ENCODE peak calls at places on chromosomes 4 and X, in ten cellular contexts. One of them, this sample, is unnamed.

GRCh38 chr4:155271557-155271956 is 63.1 kb downstream of the NPY2R start:
- DNase-seq in GM23338: peak
- DNase-seq in endothelial cell of umbilical vein: no peak
- DNase-seq in upper lobe of left lung: no peak
- DNase-seq in stomach: no peak
- DNase-seq in sigmoid colon: no peak
- DNase-seq in HCT116: peak
- DNase-seq in vagina: no peak
- DNase-seq in suprapubic skin: no peak
- DNase-seq in K562: no peak
- DNase-seq in this sample: no peak

GRCh38 chr4:153731239-153731638 is 28.6 kb downstream of the RNF175 start:
- DNase-seq in K562: no peak
- DNase-seq in HCT116: no peak
- DNase-seq in sigmoid colon: no peak
- DNase-seq in stomach: no peak
- DNase-seq in suprapubic skin: no peak
- DNase-seq in upper lobe of left lung: no peak
- DNase-seq in vagina: no peak
- DNase-seq in GM23338: no peak
- DNase-seq in endothelial cell of umbilical vein: no peak
- DNase-seq in this sample: no peak

GRCh38 chr4:132982151-132982550 is 166.9 kb upstream of the PCDH10 start:
- DNase-seq in vagina: no peak
- DNase-seq in upper lobe of left lung: no peak
- DNase-seq in suprapubic skin: no peak
- DNase-seq in endothelial cell of umbilical vein: peak
- DNase-seq in sigmoid colon: no peak
- DNase-seq in stomach: no peak
- DNase-seq in GM23338: peak
- DNase-seq in HCT116: no peak
- DNase-seq in K562: no peak
- DNase-seq in this sample: no peak

GRCh38 chr4:100823066-100823992 is 305.5 kb upstream of the EMCN start:
- DNase-seq in K562: no peak
- DNase-seq in GM23338: no peak
- DNase-seq in upper lobe of left lung: peak
- DNase-seq in vagina: no peak
- DNase-seq in suprapubic skin: no peak
- DNase-seq in sigmoid colon: no peak
- DNase-seq in stomach: no peak
- DNase-seq in endothelial cell of umbilical vein: no peak
- DNase-seq in HCT116: peak
- DNase-seq in this sample: no peak

GRCh38 chr4:154189346-154189745 is 302.3 kb downstream of the DCHS2 start:
- DNase-seq in K562: no peak
- DNase-seq in upper lobe of left lung: no peak
- DNase-seq in HCT116: no peak
- DNase-seq in stomach: no peak
- DNase-seq in sigmoid colon: no peak
- DNase-seq in GM23338: no peak
- DNase-seq in endothelial cell of umbilical vein: no peak
- DNase-seq in suprapubic skin: no peak
- DNase-seq in vagina: no peak
- DNase-seq in this sample: no peak

GRCh38 chrX:24479924-24480722 is 15.0 kb downstream of the PDK3 start:
- DNase-seq in HCT116: no peak
- DNase-seq in endothelial cell of umbilical vein: peak
- DNase-seq in suprapubic skin: no peak
- DNase-seq in K562: no peak
- DNase-seq in upper lobe of left lung: peak
- DNase-seq in GM23338: no peak
- DNase-seq in vagina: no peak
- DNase-seq in sigmoid colon: no peak
- DNase-seq in stomach: no peak
- DNase-seq in this sample: no peak

GRCh38 chrX:3939967-3940610 is 226.6 kb upstream of the PRKX start:
- DNase-seq in sigmoid colon: no peak
- DNase-seq in suprapubic skin: no peak
- DNase-seq in vagina: no peak
- DNase-seq in K562: no peak
- DNase-seq in GM23338: peak
- DNase-seq in stomach: no peak
- DNase-seq in HCT116: peak
- DNase-seq in upper lobe of left lung: no peak
- DNase-seq in endothelial cell of umbilical vein: peak
- DNase-seq in this sample: no peak

GRCh38 chrX:144681501-144681900 is 565.8 kb upstream of the SPANXN1 start:
- DNase-seq in suprapubic skin: no peak
- DNase-seq in sigmoid colon: no peak
- DNase-seq in vagina: no peak
- DNase-seq in stomach: no peak
- DNase-seq in K562: no peak
- DNase-seq in GM23338: no peak
- DNase-seq in upper lobe of left lung: no peak
- DNase-seq in endothelial cell of umbilical vein: no peak
- DNase-seq in HCT116: no peak
- DNase-seq in this sample: no peak

GRCh38 chr4:16377887-16378286 is 151.6 kb upstream of the TAPT1 start:
- DNase-seq in endothelial cell of umbilical vein: no peak
- DNase-seq in upper lobe of left lung: no peak
- DNase-seq in K562: no peak
- DNase-seq in sigmoid colon: no peak
- DNase-seq in vagina: no peak
- DNase-seq in HCT116: no peak
- DNase-seq in GM23338: peak
- DNase-seq in suprapubic skin: no peak
- DNase-seq in stomach: no peak
- DNase-seq in this sample: no peak

GRCh38 chr4:184807261-184807660 is 18.5 kb downstream of the ACSL1 start:
- DNase-seq in stomach: peak
- DNase-seq in vagina: no peak
- DNase-seq in upper lobe of left lung: peak
- DNase-seq in suprapubic skin: peak
- DNase-seq in K562: no peak
- DNase-seq in GM23338: no peak
- DNase-seq in sigmoid colon: no peak
- DNase-seq in endothelial cell of umbilical vein: no peak
- DNase-seq in HCT116: no peak
- DNase-seq in this sample: no peak

GRCh38 chr4:184806711-184807110 is 19.1 kb downstream of the ACSL1 start:
- DNase-seq in upper lobe of left lung: no peak
- DNase-seq in HCT116: no peak
- DNase-seq in vagina: no peak
- DNase-seq in endothelial cell of umbilical vein: no peak
- DNase-seq in suprapubic skin: no peak
- DNase-seq in GM23338: no peak
- DNase-seq in stomach: no peak
- DNase-seq in K562: no peak
- DNase-seq in sigmoid colon: no peak
- DNase-seq in this sample: no peak

GRCh38 chr4:184805462-184806245 is 20.1 kb downstream of the ACSL1 start:
- DNase-seq in endothelial cell of umbilical vein: no peak
- DNase-seq in vagina: no peak
- DNase-seq in upper lobe of left lung: peak
- DNase-seq in stomach: peak
- DNase-seq in GM23338: no peak
- DNase-seq in suprapubic skin: peak
- DNase-seq in sigmoid colon: no peak
- DNase-seq in K562: no peak
- DNase-seq in HCT116: no peak
- DNase-seq in this sample: no peak

GRCh38 chr4:184804621-184805020 is 21.1 kb downstream of the ACSL1 start:
- DNase-seq in GM23338: no peak
- DNase-seq in endothelial cell of umbilical vein: no peak
- DNase-seq in HCT116: no peak
- DNase-seq in K562: no peak
- DNase-seq in stomach: no peak
- DNase-seq in upper lobe of left lung: no peak
- DNase-seq in suprapubic skin: no peak
- DNase-seq in sigmoid colon: no peak
- DNase-seq in vagina: no peak
- DNase-seq in this sample: no peak

DNA sequence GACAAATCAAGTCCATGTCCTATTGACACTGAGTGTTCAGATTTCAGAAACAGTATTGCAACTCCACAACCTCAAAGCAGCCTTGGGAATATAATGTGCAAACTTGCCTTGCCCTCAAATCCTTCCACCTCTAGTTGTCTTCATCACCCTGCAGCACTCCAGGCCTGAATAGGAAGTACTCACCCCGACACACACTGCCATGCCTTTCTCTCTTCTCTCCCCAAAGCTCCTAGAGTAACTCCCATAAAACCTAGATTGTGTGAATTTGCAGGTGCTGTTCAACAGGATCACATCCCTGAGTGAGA is 19.6 kb downstream of the ACSL1 start:
- DNase-seq in GM23338: no peak
- DNase-seq in endothelial cell of umbilical vein: no peak
- DNase-seq in stomach: no peak
- DNase-seq in upper lobe of left lung: peak
- DNase-seq in K562: no peak
- DNase-seq in vagina: no peak
- DNase-seq in suprapubic skin: no peak
- DNase-seq in sigmoid colon: no peak
- DNase-seq in HCT116: no peak
- DNase-seq in this sample: no peak
- H3K4me3 ChIP-seq in GM23338: no peak
- H3K4me3 ChIP-seq in endothelial cell of umbilical vein: no peak
- H3K4me3 ChIP-seq in stomach: no peak
- H3K4me3 ChIP-seq in upper lobe of left lung: no peak
- H3K4me3 ChIP-seq in K562: no peak
- H3K4me3 ChIP-seq in vagina: no peak
- H3K4me3 ChIP-seq in suprapubic skin: no peak
- H3K4me3 ChIP-seq in sigmoid colon: no peak
- H3K4me3 ChIP-seq in HCT116: no peak
- H3K4me3 ChIP-seq in this sample: no peak

GRCh38 chrX:135521405-135522131 is 1.1 kb downstream of the INTS6L start:
- DNase-seq in stomach: peak
- DNase-seq in suprapubic skin: peak
- DNase-seq in sigmoid colon: peak
- DNase-seq in K562: peak
- DNase-seq in HCT116: peak
- DNase-seq in upper lobe of left lung: peak
- DNase-seq in vagina: peak
- DNase-seq in GM23338: peak
- DNase-seq in endothelial cell of umbilical vein: peak
- DNase-seq in this sample: peak
- TF ChIP-seq POLR2AphosphoS5 in stomach: peak
- TF ChIP-seq POLR2AphosphoS5 in suprapubic skin: no peak
- TF ChIP-seq POLR2AphosphoS5 in sigmoid colon: peak
- TF ChIP-seq POLR2AphosphoS5 in K562: peak
- TF ChIP-seq POLR2AphosphoS5 in HCT116: peak
- TF ChIP-seq POLR2AphosphoS5 in upper lobe of left lung: peak
- TF ChIP-seq POLR2AphosphoS5 in vagina: peak
- TF ChIP-seq POLR2AphosphoS5 in GM23338: peak
- TF ChIP-seq POLR2AphosphoS5 in endothelial cell of umbilical vein: peak
- TF ChIP-seq POLR2AphosphoS5 in this sample: peak

DNA sequence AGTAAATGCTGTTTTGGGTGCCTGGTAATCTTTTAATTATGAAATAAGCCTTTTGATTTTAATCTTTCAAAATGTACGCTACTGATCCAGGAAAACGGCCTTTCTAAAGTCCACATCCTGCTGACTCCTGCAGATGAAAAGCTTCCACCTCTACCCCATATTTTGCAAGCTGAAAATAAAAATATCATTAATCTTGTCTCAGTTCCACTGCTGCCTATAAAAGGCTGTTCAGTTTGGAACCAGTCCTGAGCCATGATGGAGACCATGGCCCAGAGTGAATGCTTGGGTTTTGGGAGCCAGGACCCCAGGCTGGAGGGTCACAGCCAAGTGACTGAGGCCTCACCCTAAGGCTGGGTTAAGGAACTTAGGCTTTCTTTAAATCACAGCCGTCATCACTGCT is 110.8 kb downstream of the AFF1 start:
- DNase-seq in HCT116: no peak
- DNase-seq in endothelial cell of umbilical vein: no peak
- DNase-seq in K562: no peak
- DNase-seq in vagina: no peak
- DNase-seq in GM23338: no peak
- DNase-seq in upper lobe of left lung: no peak
- DNase-seq in sigmoid colon: no peak
- DNase-seq in stomach: no peak
- DNase-seq in suprapubic skin: no peak
- DNase-seq in this sample: peak
- H3K4me3 ChIP-seq in HCT116: no peak
- H3K4me3 ChIP-seq in endothelial cell of umbilical vein: no peak
- H3K4me3 ChIP-seq in K562: no peak
- H3K4me3 ChIP-seq in vagina: no peak
- H3K4me3 ChIP-seq in GM23338: no peak
- H3K4me3 ChIP-seq in upper lobe of left lung: no peak
- H3K4me3 ChIP-seq in sigmoid colon: no peak
- H3K4me3 ChIP-seq in stomach: no peak
- H3K4me3 ChIP-seq in suprapubic skin: peak
- H3K4me3 ChIP-seq in this sample: peak

GRCh38 chrX:6667048-6667768 is 132.3 kb upstream of the VCX3A start:
- DNase-seq in stomach: no peak
- DNase-seq in K562: no peak
- DNase-seq in endothelial cell of umbilical vein: no peak
- DNase-seq in HCT116: no peak
- DNase-seq in upper lobe of left lung: no peak
- DNase-seq in GM23338: no peak
- DNase-seq in vagina: no peak
- DNase-seq in suprapubic skin: no peak
- DNase-seq in sigmoid colon: no peak
- DNase-seq in this sample: no peak
- TF ChIP-seq POLR2AphosphoS5 in stomach: no peak
- TF ChIP-seq POLR2AphosphoS5 in K562: no peak
- TF ChIP-seq POLR2AphosphoS5 in endothelial cell of umbilical vein: no peak
- TF ChIP-seq POLR2AphosphoS5 in HCT116: no peak
- TF ChIP-seq POLR2AphosphoS5 in upper lobe of left lung: no peak
- TF ChIP-seq POLR2AphosphoS5 in GM23338: no peak
- TF ChIP-seq POLR2AphosphoS5 in vagina: no peak
- TF ChIP-seq POLR2AphosphoS5 in suprapubic skin: no peak
- TF ChIP-seq POLR2AphosphoS5 in sigmoid colon: no peak
- TF ChIP-seq POLR2AphosphoS5 in this sample: no peak

GRCh38 chr4:98262431-98262830 is 1.2 kb downstream of the RAP1GDS1 start:
- DNase-seq in vagina: no peak
- DNase-seq in HCT116: no peak
- DNase-seq in stomach: no peak
- DNase-seq in endothelial cell of umbilical vein: no peak
- DNase-seq in sigmoid colon: no peak
- DNase-seq in K562: no peak
- DNase-seq in upper lobe of left lung: no peak
- DNase-seq in GM23338: peak
- DNase-seq in suprapubic skin: no peak
- DNase-seq in this sample: no peak
- H3K4me3 ChIP-seq in vagina: peak
- H3K4me3 ChIP-seq in HCT116: peak
- H3K4me3 ChIP-seq in stomach: peak
- H3K4me3 ChIP-seq in endothelial cell of umbilical vein: peak
- H3K4me3 ChIP-seq in sigmoid colon: peak
- H3K4me3 ChIP-seq in K562: peak
- H3K4me3 ChIP-seq in upper lobe of left lung: peak
- H3K4me3 ChIP-seq in GM23338: peak
- H3K4me3 ChIP-seq in suprapubic skin: peak
- H3K4me3 ChIP-seq in this sample: peak

GRCh38 chr4:56272003-56272402 is 115.3 kb downstream of the AASDH start:
- DNase-seq in GM23338: no peak
- DNase-seq in sigmoid colon: no peak
- DNase-seq in upper lobe of left lung: no peak
- DNase-seq in vagina: no peak
- DNase-seq in stomach: no peak
- DNase-seq in K562: no peak
- DNase-seq in suprapubic skin: no peak
- DNase-seq in endothelial cell of umbilical vein: no peak
- DNase-seq in HCT116: no peak
- DNase-seq in this sample: no peak
- TF ChIP-seq POLR2AphosphoS5 in GM23338: no peak
- TF ChIP-seq POLR2AphosphoS5 in sigmoid colon: no peak
- TF ChIP-seq POLR2AphosphoS5 in upper lobe of left lung: no peak
- TF ChIP-seq POLR2AphosphoS5 in vagina: no peak
- TF ChIP-seq POLR2AphosphoS5 in stomach: no peak
- TF ChIP-seq POLR2AphosphoS5 in K562: no peak
- TF ChIP-seq POLR2AphosphoS5 in suprapubic skin: no peak
- TF ChIP-seq POLR2AphosphoS5 in endothelial cell of umbilical vein: no peak
- TF ChIP-seq POLR2AphosphoS5 in HCT116: no peak
- TF ChIP-seq POLR2AphosphoS5 in this sample: no peak

GRCh38 chr4:53592128-53592527 is 842 bp upstream of the LNX1 start:
- DNase-seq in stomach: no peak
- DNase-seq in upper lobe of left lung: no peak
- DNase-seq in sigmoid colon: no peak
- DNase-seq in GM23338: peak
- DNase-seq in K562: no peak
- DNase-seq in HCT116: no peak
- DNase-seq in endothelial cell of umbilical vein: peak
- DNase-seq in vagina: no peak
- DNase-seq in suprapubic skin: no peak
- DNase-seq in this sample: peak
- H3K4me3 ChIP-seq in stomach: peak
- H3K4me3 ChIP-seq in upper lobe of left lung: peak
- H3K4me3 ChIP-seq in sigmoid colon: no peak
- H3K4me3 ChIP-seq in GM23338: peak
- H3K4me3 ChIP-seq in K562: no peak
- H3K4me3 ChIP-seq in HCT116: no peak
- H3K4me3 ChIP-seq in endothelial cell of umbilical vein: no peak
- H3K4me3 ChIP-seq in vagina: peak
- H3K4me3 ChIP-seq in suprapubic skin: peak
- H3K4me3 ChIP-seq in this sample: no peak